ENCODE peak calls at places on chromosomes 5 and 9, in ten cellular contexts. One of them, this sample, is unnamed.

GRCh38 chr5:132221781-132222648 is 5.6 kb downstream of the P4HA2 start:
- DNase-seq in left colon: peak
- DNase-seq in EH: peak
- DNase-seq in HEK293T: no peak
- DNase-seq in stimulated activated CD8-positive, alpha-beta memory T cell treated with anti-CD3 and anti-CD28 coated beads, Interleukin-12 subunit alpha, Interleukin-12 subunit beta, amount 100 ng/mL, for 1 hour: no peak
- DNase-seq in fibroblast of mammary gland: peak
- DNase-seq in NCI-H1092: no peak
- DNase-seq in islet precursor cell: no peak
- DNase-seq in NCI-H345: no peak
- DNase-seq in GM10248: no peak
- DNase-seq in this sample: no peak

GRCh38 chr9:75997196-75997595 is 106.7 kb downstream of the PCSK5 start:
- DNase-seq in NCI-H1092: no peak
- DNase-seq in NCI-H345: no peak
- DNase-seq in stimulated activated CD8-positive, alpha-beta memory T cell treated with anti-CD3 and anti-CD28 coated beads, Interleukin-12 subunit alpha, Interleukin-12 subunit beta, amount 100 ng/mL, for 1 hour: no peak
- DNase-seq in GM10248: no peak
- DNase-seq in left colon: no peak
- DNase-seq in fibroblast of mammary gland: peak
- DNase-seq in HEK293T: no peak
- DNase-seq in islet precursor cell: no peak
- DNase-seq in EH: no peak
- DNase-seq in this sample: no peak

GRCh38 chr9:13278368-13279246 is 885 bp downstream of the MPDZ start:
- DNase-seq in HEK293T: peak
- DNase-seq in NCI-H1092: peak
- DNase-seq in GM10248: no peak
- DNase-seq in left colon: peak
- DNase-seq in NCI-H345: peak
- DNase-seq in fibroblast of mammary gland: peak
- DNase-seq in islet precursor cell: peak
- DNase-seq in EH: peak
- DNase-seq in stimulated activated CD8-positive, alpha-beta memory T cell treated with anti-CD3 and anti-CD28 coated beads, Interleukin-12 subunit alpha, Interleukin-12 subunit beta, amount 100 ng/mL, for 1 hour: no peak
- DNase-seq in this sample: peak

GRCh38 chr5:143227301-143227700 is 176.2 kb downstream of the NR3C1 start:
- DNase-seq in fibroblast of mammary gland: no peak
- DNase-seq in left colon: no peak
- DNase-seq in NCI-H345: no peak
- DNase-seq in islet precursor cell: no peak
- DNase-seq in HEK293T: no peak
- DNase-seq in stimulated activated CD8-positive, alpha-beta memory T cell treated with anti-CD3 and anti-CD28 coated beads, Interleukin-12 subunit alpha, Interleukin-12 subunit beta, amount 100 ng/mL, for 1 hour: no peak
- DNase-seq in EH: no peak
- DNase-seq in GM10248: no peak
- DNase-seq in NCI-H1092: no peak
- DNase-seq in this sample: no peak

GRCh38 chr9:35923598-35923926 is 14.3 kb downstream of the SPAAR start:
- DNase-seq in left colon: no peak
- DNase-seq in HEK293T: no peak
- DNase-seq in GM10248: no peak
- DNase-seq in NCI-H1092: no peak
- DNase-seq in stimulated activated CD8-positive, alpha-beta memory T cell treated with anti-CD3 and anti-CD28 coated beads, Interleukin-12 subunit alpha, Interleukin-12 subunit beta, amount 100 ng/mL, for 1 hour: no peak
- DNase-seq in fibroblast of mammary gland: no peak
- DNase-seq in islet precursor cell: no peak
- DNase-seq in NCI-H345: no peak
- DNase-seq in EH: no peak
- DNase-seq in this sample: no peak

GRCh38 chr5:1921711-1922110 is 39.0 kb upstream of the IRX4 start:
- DNase-seq in GM10248: no peak
- DNase-seq in fibroblast of mammary gland: no peak
- DNase-seq in HEK293T: no peak
- DNase-seq in EH: no peak
- DNase-seq in NCI-H345: no peak
- DNase-seq in left colon: no peak
- DNase-seq in NCI-H1092: no peak
- DNase-seq in stimulated activated CD8-positive, alpha-beta memory T cell treated with anti-CD3 and anti-CD28 coated beads, Interleukin-12 subunit alpha, Interleukin-12 subunit beta, amount 100 ng/mL, for 1 hour: no peak
- DNase-seq in islet precursor cell: peak
- DNase-seq in this sample: no peak

GRCh38 chr5:30725053-30725452 is 468.4 kb upstream of the CDH6 start:
- DNase-seq in NCI-H1092: no peak
- DNase-seq in left colon: no peak
- DNase-seq in HEK293T: no peak
- DNase-seq in stimulated activated CD8-positive, alpha-beta memory T cell treated with anti-CD3 and anti-CD28 coated beads, Interleukin-12 subunit alpha, Interleukin-12 subunit beta, amount 100 ng/mL, for 1 hour: no peak
- DNase-seq in EH: no peak
- DNase-seq in GM10248: no peak
- DNase-seq in NCI-H345: no peak
- DNase-seq in islet precursor cell: no peak
- DNase-seq in fibroblast of mammary gland: no peak
- DNase-seq in this sample: no peak

GRCh38 chr9:114037961-114038723 is 40.0 kb downstream of the AMBP start:
- DNase-seq in fibroblast of mammary gland: no peak
- DNase-seq in islet precursor cell: peak
- DNase-seq in HEK293T: no peak
- DNase-seq in GM10248: no peak
- DNase-seq in stimulated activated CD8-positive, alpha-beta memory T cell treated with anti-CD3 and anti-CD28 coated beads, Interleukin-12 subunit alpha, Interleukin-12 subunit beta, amount 100 ng/mL, for 1 hour: no peak
- DNase-seq in left colon: no peak
- DNase-seq in NCI-H345: no peak
- DNase-seq in NCI-H1092: no peak
- DNase-seq in EH: no peak
- DNase-seq in this sample: peak

GRCh38 chr5:95973793-95974325 is 12.2 kb upstream of the ELL2 start:
- DNase-seq in fibroblast of mammary gland: no peak
- DNase-seq in NCI-H345: no peak
- DNase-seq in islet precursor cell: peak
- DNase-seq in HEK293T: no peak
- DNase-seq in GM10248: peak
- DNase-seq in left colon: no peak
- DNase-seq in NCI-H1092: no peak
- DNase-seq in stimulated activated CD8-positive, alpha-beta memory T cell treated with anti-CD3 and anti-CD28 coated beads, Interleukin-12 subunit alpha, Interleukin-12 subunit beta, amount 100 ng/mL, for 1 hour: no peak
- DNase-seq in EH: peak
- DNase-seq in this sample: no peak

GRCh38 chr5:133113331-133114061 is 61.7 kb downstream of the HSPA4 start:
- DNase-seq in GM10248: peak
- DNase-seq in left colon: no peak
- DNase-seq in EH: peak
- DNase-seq in fibroblast of mammary gland: peak
- DNase-seq in islet precursor cell: no peak
- DNase-seq in NCI-H345: no peak
- DNase-seq in NCI-H1092: no peak
- DNase-seq in stimulated activated CD8-positive, alpha-beta memory T cell treated with anti-CD3 and anti-CD28 coated beads, Interleukin-12 subunit alpha, Interleukin-12 subunit beta, amount 100 ng/mL, for 1 hour: no peak
- DNase-seq in HEK293T: no peak
- DNase-seq in this sample: no peak

GRCh38 chr5:60297658-60298057 is 402.3 kb downstream of the DEPDC1B start:
- DNase-seq in fibroblast of mammary gland: no peak
- DNase-seq in NCI-H1092: no peak
- DNase-seq in stimulated activated CD8-positive, alpha-beta memory T cell treated with anti-CD3 and anti-CD28 coated beads, Interleukin-12 subunit alpha, Interleukin-12 subunit beta, amount 100 ng/mL, for 1 hour: no peak
- DNase-seq in HEK293T: no peak
- DNase-seq in islet precursor cell: no peak
- DNase-seq in EH: no peak
- DNase-seq in NCI-H345: no peak
- DNase-seq in left colon: no peak
- DNase-seq in GM10248: no peak
- DNase-seq in this sample: no peak

GRCh38 chr5:181170996-181171395 is 23.6 kb downstream of the OR2V2 start:
- DNase-seq in fibroblast of mammary gland: no peak
- DNase-seq in NCI-H1092: no peak
- DNase-seq in islet precursor cell: no peak
- DNase-seq in HEK293T: no peak
- DNase-seq in NCI-H345: no peak
- DNase-seq in stimulated activated CD8-positive, alpha-beta memory T cell treated with anti-CD3 and anti-CD28 coated beads, Interleukin-12 subunit alpha, Interleukin-12 subunit beta, amount 100 ng/mL, for 1 hour: no peak
- DNase-seq in EH: peak
- DNase-seq in GM10248: no peak
- DNase-seq in left colon: no peak
- DNase-seq in this sample: no peak

GRCh38 chr9:81002920-81003319 is 686.4 kb downstream of the TLE1 start:
- DNase-seq in EH: no peak
- DNase-seq in left colon: no peak
- DNase-seq in NCI-H345: no peak
- DNase-seq in islet precursor cell: no peak
- DNase-seq in stimulated activated CD8-positive, alpha-beta memory T cell treated with anti-CD3 and anti-CD28 coated beads, Interleukin-12 subunit alpha, Interleukin-12 subunit beta, amount 100 ng/mL, for 1 hour: no peak
- DNase-seq in fibroblast of mammary gland: no peak
- DNase-seq in HEK293T: no peak
- DNase-seq in GM10248: no peak
- DNase-seq in NCI-H1092: no peak
- DNase-seq in this sample: no peak

GRCh38 chr9:68552700-68553099 is 12.0 kb upstream of the TMEM252 start:
- DNase-seq in stimulated activated CD8-positive, alpha-beta memory T cell treated with anti-CD3 and anti-CD28 coated beads, Interleukin-12 subunit alpha, Interleukin-12 subunit beta, amount 100 ng/mL, for 1 hour: no peak
- DNase-seq in NCI-H1092: no peak
- DNase-seq in EH: peak
- DNase-seq in islet precursor cell: no peak
- DNase-seq in GM10248: no peak
- DNase-seq in fibroblast of mammary gland: peak
- DNase-seq in left colon: no peak
- DNase-seq in NCI-H345: no peak
- DNase-seq in HEK293T: no peak
- DNase-seq in this sample: no peak

GRCh38 chr5:90020575-90021535 is 388.7 kb downstream of the CETN3 start:
- DNase-seq in NCI-H1092: no peak
- DNase-seq in GM10248: peak
- DNase-seq in islet precursor cell: no peak
- DNase-seq in HEK293T: no peak
- DNase-seq in fibroblast of mammary gland: peak
- DNase-seq in stimulated activated CD8-positive, alpha-beta memory T cell treated with anti-CD3 and anti-CD28 coated beads, Interleukin-12 subunit alpha, Interleukin-12 subunit beta, amount 100 ng/mL, for 1 hour: no peak
- DNase-seq in NCI-H345: peak
- DNase-seq in left colon: no peak
- DNase-seq in EH: peak
- DNase-seq in this sample: no peak

GRCh38 chr5:77066191-77066590 is 20.9 kb downstream of the ZBED3 start:
- DNase-seq in NCI-H345: no peak
- DNase-seq in left colon: no peak
- DNase-seq in HEK293T: no peak
- DNase-seq in NCI-H1092: no peak
- DNase-seq in GM10248: no peak
- DNase-seq in EH: no peak
- DNase-seq in islet precursor cell: no peak
- DNase-seq in stimulated activated CD8-positive, alpha-beta memory T cell treated with anti-CD3 and anti-CD28 coated beads, Interleukin-12 subunit alpha, Interleukin-12 subunit beta, amount 100 ng/mL, for 1 hour: no peak
- DNase-seq in fibroblast of mammary gland: no peak
- DNase-seq in this sample: no peak

GRCh38 chr5:141914154-141914743 is 9.4 kb upstream of the DELE1 start:
- DNase-seq in HEK293T: peak
- DNase-seq in NCI-H1092: peak
- DNase-seq in GM10248: peak
- DNase-seq in stimulated activated CD8-positive, alpha-beta memory T cell treated with anti-CD3 and anti-CD28 coated beads, Interleukin-12 subunit alpha, Interleukin-12 subunit beta, amount 100 ng/mL, for 1 hour: no peak
- DNase-seq in islet precursor cell: peak
- DNase-seq in NCI-H345: no peak
- DNase-seq in left colon: peak
- DNase-seq in EH: peak
- DNase-seq in fibroblast of mammary gland: no peak
- DNase-seq in this sample: peak

GRCh38 chr9:19698960-19699359 is 89.9 kb downstream of the SLC24A2 start:
- DNase-seq in stimulated activated CD8-positive, alpha-beta memory T cell treated with anti-CD3 and anti-CD28 coated beads, Interleukin-12 subunit alpha, Interleukin-12 subunit beta, amount 100 ng/mL, for 1 hour: no peak
- DNase-seq in NCI-H1092: no peak
- DNase-seq in islet precursor cell: no peak
- DNase-seq in fibroblast of mammary gland: no peak
- DNase-seq in EH: no peak
- DNase-seq in NCI-H345: no peak
- DNase-seq in HEK293T: no peak
- DNase-seq in GM10248: no peak
- DNase-seq in left colon: no peak
- DNase-seq in this sample: peak

GRCh38 chr9:30796806-30797205 is 1587.6 kb upstream of the ACO1 start:
- DNase-seq in NCI-H1092: no peak
- DNase-seq in NCI-H345: peak
- DNase-seq in stimulated activated CD8-positive, alpha-beta memory T cell treated with anti-CD3 and anti-CD28 coated beads, Interleukin-12 subunit alpha, Interleukin-12 subunit beta, amount 100 ng/mL, for 1 hour: no peak
- DNase-seq in GM10248: no peak
- DNase-seq in islet precursor cell: no peak
- DNase-seq in EH: no peak
- DNase-seq in HEK293T: no peak
- DNase-seq in fibroblast of mammary gland: no peak
- DNase-seq in left colon: no peak
- DNase-seq in this sample: no peak

GRCh38 chr9:116027096-116027495 is 126.5 kb upstream of the PAPPA start:
- DNase-seq in stimulated activated CD8-positive, alpha-beta memory T cell treated with anti-CD3 and anti-CD28 coated beads, Interleukin-12 subunit alpha, Interleukin-12 subunit beta, amount 100 ng/mL, for 1 hour: no peak
- DNase-seq in EH: peak
- DNase-seq in fibroblast of mammary gland: peak
- DNase-seq in HEK293T: no peak
- DNase-seq in islet precursor cell: no peak
- DNase-seq in NCI-H345: no peak
- DNase-seq in NCI-H1092: no peak
- DNase-seq in left colon: no peak
- DNase-seq in GM10248: no peak
- DNase-seq in this sample: peak

GRCh38 chr9:127876764-127877562 is 512 bp downstream of the AK1 start:
- DNase-seq in NCI-H345: no peak
- DNase-seq in GM10248: no peak
- DNase-seq in stimulated activated CD8-positive, alpha-beta memory T cell treated with anti-CD3 and anti-CD28 coated beads, Interleukin-12 subunit alpha, Interleukin-12 subunit beta, amount 100 ng/mL, for 1 hour: no peak
- DNase-seq in islet precursor cell: no peak
- DNase-seq in fibroblast of mammary gland: no peak
- DNase-seq in left colon: no peak
- DNase-seq in HEK293T: no peak
- DNase-seq in EH: peak
- DNase-seq in NCI-H1092: no peak
- DNase-seq in this sample: peak

GRCh38 chr9:109487247-109487646 is 10.9 kb downstream of the PTPN3 start:
- DNase-seq in GM10248: no peak
- DNase-seq in HEK293T: no peak
- DNase-seq in EH: no peak
- DNase-seq in NCI-H345: no peak
- DNase-seq in left colon: no peak
- DNase-seq in fibroblast of mammary gland: no peak
- DNase-seq in islet precursor cell: peak
- DNase-seq in stimulated activated CD8-positive, alpha-beta memory T cell treated with anti-CD3 and anti-CD28 coated beads, Interleukin-12 subunit alpha, Interleukin-12 subunit beta, amount 100 ng/mL, for 1 hour: no peak
- DNase-seq in NCI-H1092: no peak
- DNase-seq in this sample: no peak

GRCh38 chr5:138999674-139000073 is 124.5 kb upstream of the LRRTM2 start:
- DNase-seq in fibroblast of mammary gland: no peak
- DNase-seq in EH: no peak
- DNase-seq in GM10248: no peak
- DNase-seq in NCI-H345: no peak
- DNase-seq in HEK293T: no peak
- DNase-seq in left colon: no peak
- DNase-seq in NCI-H1092: no peak
- DNase-seq in stimulated activated CD8-positive, alpha-beta memory T cell treated with anti-CD3 and anti-CD28 coated beads, Interleukin-12 subunit alpha, Interleukin-12 subunit beta, amount 100 ng/mL, for 1 hour: no peak
- DNase-seq in islet precursor cell: no peak
- DNase-seq in this sample: no peak

GRCh38 chr5:178732281-178732680 is 1.8 kb upstream of the ZNF354A start:
- DNase-seq in left colon: no peak
- DNase-seq in islet precursor cell: no peak
- DNase-seq in NCI-H1092: no peak
- DNase-seq in stimulated activated CD8-positive, alpha-beta memory T cell treated with anti-CD3 and anti-CD28 coated beads, Interleukin-12 subunit alpha, Interleukin-12 subunit beta, amount 100 ng/mL, for 1 hour: no peak
- DNase-seq in NCI-H345: no peak
- DNase-seq in EH: no peak
- DNase-seq in fibroblast of mammary gland: no peak
- DNase-seq in GM10248: no peak
- DNase-seq in HEK293T: no peak
- DNase-seq in this sample: no peak

GRCh38 chr9:71783120-71783523 is 14.8 kb upstream of the CEMIP2 start:
- DNase-seq in left colon: peak
- DNase-seq in fibroblast of mammary gland: no peak
- DNase-seq in islet precursor cell: peak
- DNase-seq in NCI-H345: peak
- DNase-seq in stimulated activated CD8-positive, alpha-beta memory T cell treated with anti-CD3 and anti-CD28 coated beads, Interleukin-12 subunit alpha, Interleukin-12 subunit beta, amount 100 ng/mL, for 1 hour: peak
- DNase-seq in HEK293T: no peak
- DNase-seq in EH: peak
- DNase-seq in GM10248: peak
- DNase-seq in NCI-H1092: no peak
- DNase-seq in this sample: no peak

GRCh38 chr9:84940294-84940693 is 270.8 kb downstream of the NTRK2 start:
- DNase-seq in NCI-H1092: no peak
- DNase-seq in left colon: no peak
- DNase-seq in stimulated activated CD8-positive, alpha-beta memory T cell treated with anti-CD3 and anti-CD28 coated beads, Interleukin-12 subunit alpha, Interleukin-12 subunit beta, amount 100 ng/mL, for 1 hour: no peak
- DNase-seq in GM10248: no peak
- DNase-seq in islet precursor cell: no peak
- DNase-seq in NCI-H345: no peak
- DNase-seq in fibroblast of mammary gland: peak
- DNase-seq in EH: peak
- DNase-seq in HEK293T: no peak
- DNase-seq in this sample: no peak

GRCh38 chr9:6024035-6024554 is 8.7 kb upstream of the RANBP6 start:
- DNase-seq in EH: peak
- DNase-seq in NCI-H1092: no peak
- DNase-seq in GM10248: peak
- DNase-seq in NCI-H345: no peak
- DNase-seq in left colon: no peak
- DNase-seq in HEK293T: peak
- DNase-seq in stimulated activated CD8-positive, alpha-beta memory T cell treated with anti-CD3 and anti-CD28 coated beads, Interleukin-12 subunit alpha, Interleukin-12 subunit beta, amount 100 ng/mL, for 1 hour: peak
- DNase-seq in fibroblast of mammary gland: no peak
- DNase-seq in islet precursor cell: peak
- DNase-seq in this sample: peak